ENCODE peak calls at places on chromosome X, in eight cellular contexts. Z is cardiac fibroblast, E is PC-9, V is GM06990, Y is osteocyte, X is H1, Q is MM.1S, M is cardiac muscle cell. K is an unnamed sample.

GRCh38 chrX:124501566-124501965 is 155.2 kb downstream of the SH2D1A start:
- DNase-seq in X (no peak), Z (no peak), M (no peak), Q (no peak), V (no peak), E (no peak), Y (no peak), K (no peak)

GRCh38 chrX:71636438-71637252 is 18.3 kb upstream of the CXCR3 start:
- DNase-seq in M (no peak), X (no peak), Q (peak; percentile 83), Z (no peak), Y (no peak), V (no peak), E (no peak), K (no peak)

GRCh38 chrX:291411-291901 is 10.3 kb downstream of the PLCXD1 start:
- DNase-seq in Y (no peak), Z (no peak), V (no peak), Q (no peak), E (no peak), M (no peak), X (no peak), K (no peak)

GRCh38 chrX:65480960-65481359 is 53.6 kb downstream of the LAS1L start:
- DNase-seq in X (no peak), M (no peak), V (no peak), Y (no peak), E (no peak), Q (no peak), Z (no peak), K (no peak)

GRCh38 chrX:2701600-2701999 is 10.5 kb downstream of the CD99 start:
- DNase-seq in E (no peak), V (peak; percentile 60), Y (no peak), Z (no peak), X (no peak), Q (peak; percentile 35), M (no peak), K (peak; percentile 26)

GRCh38 chrX:15151267-15152196 is 118.4 kb downstream of the ASB9 start:
- DNase-seq in Z (no peak), Y (no peak), V (peak; percentile 52), Q (no peak), E (no peak), M (no peak), X (no peak), K (no peak)

GRCh38 chrX:111170017-111170416 is 74.0 kb downstream of the PAK3 start:
- DNase-seq in Z (no peak), M (no peak), E (no peak), X (no peak), V (no peak), Q (no peak), Y (no peak), K (no peak)

GRCh38 chrX:104098151-104098808 is 14.0 kb upstream of the ZCCHC18 start:
- DNase-seq in V (no peak), E (peak; percentile 63), Z (peak; percentile 86), M (peak; percentile 83), Q (peak; percentile 70), X (no peak), Y (no peak), K (peak; percentile 20)

GRCh38 chrX:136909119-136909705 is 28.7 kb upstream of the RBMX start:
- DNase-seq in M (peak; percentile 84), Y (peak; percentile 90), X (peak; percentile 33), V (peak; percentile 78), E (peak; percentile 78), Q (peak; percentile 72), Z (peak; percentile 83), K (peak; percentile 87)

GRCh38 chrX:6292599-6292998 is 63.9 kb upstream of the NLGN4X start:
- DNase-seq in Q (no peak), Y (no peak), E (no peak), X (no peak), Z (no peak), V (no peak), M (no peak), K (no peak)

GRCh38 chrX:78330068-78330467 is 2.7 kb upstream of the CYSLTR1 start:
- DNase-seq in E (no peak), Z (no peak), Y (no peak), X (no peak), M (no peak), V (no peak), Q (no peak), K (no peak)

GRCh38 chrX:130874751-130875150 is 28.3 kb downstream of the ENOX2 start:
- DNase-seq in Z (no peak), E (no peak), Y (no peak), Q (no peak), V (no peak), M (no peak), X (no peak), K (no peak)

GRCh38 chrX:30635630-30636029 is 17.6 kb upstream of the GK start:
- DNase-seq in E (no peak), M (peak; percentile 26), Z (peak; percentile 24), Y (no peak), X (no peak), Q (no peak), V (no peak), K (peak; percentile 29)

GRCh38 chrX:40871385-40872082 is 136.2 kb upstream of the MED14 start:
- DNase-seq in M (peak; percentile 28), X (no peak), Z (peak; percentile 42), V (peak; percentile 66), E (no peak), Y (no peak), Q (no peak), K (peak; percentile 45)

GRCh38 chrX:125384843-125385242 is 65.2 kb downstream of the TEX13C start:
- DNase-seq in Y (no peak), Q (no peak), X (no peak), Z (no peak), V (no peak), E (no peak), M (no peak), K (no peak)

GRCh38 chrX:148381603-148382002 is 118.8 kb upstream of the AFF2 start:
- DNase-seq in Q (peak; percentile 26), E (no peak), Z (no peak), V (no peak), X (no peak), M (no peak), Y (no peak), K (no peak)

GRCh38 chrX:39440734-39441305 is 639.6 kb downstream of the MID1IP1 start:
- DNase-seq in Y (no peak), E (no peak), Q (peak; percentile 45), X (no peak), Z (no peak), V (no peak), M (no peak), K (no peak)

GRCh38 chrX:39442332-39442731 is 641.1 kb downstream of the MID1IP1 start:
- DNase-seq in Q (no peak), M (no peak), Y (no peak), Z (no peak), V (peak; percentile 12), X (no peak), E (no peak), K (no peak)

GRCh38 chrX:39437670-39438441 is 636.6 kb downstream of the MID1IP1 start:
- DNase-seq in V (no peak), E (no peak), Z (no peak), Q (no peak), X (no peak), M (no peak), Y (no peak), K (no peak)

GRCh38 chrX:39439910-39440733 is 638.9 kb downstream of the MID1IP1 start:
- DNase-seq in E (no peak), X (no peak), Z (no peak), V (no peak), M (no peak), Y (no peak), Q (peak; percentile 75), K (peak; percentile 29)

GRCh38 chrX:39438603-39439602 is 637.6 kb downstream of the MID1IP1 start:
- DNase-seq in M (no peak), E (no peak), V (no peak), Y (no peak), Q (no peak), X (no peak), Z (no peak), K (no peak)
- TF ChIP-seq CTCF in M (no peak), E (no peak), V (no peak), Y (peak; percentile 22), Q (no peak), X (peak; percentile 27), Z (no peak), K (peak; percentile 20)

DNA sequence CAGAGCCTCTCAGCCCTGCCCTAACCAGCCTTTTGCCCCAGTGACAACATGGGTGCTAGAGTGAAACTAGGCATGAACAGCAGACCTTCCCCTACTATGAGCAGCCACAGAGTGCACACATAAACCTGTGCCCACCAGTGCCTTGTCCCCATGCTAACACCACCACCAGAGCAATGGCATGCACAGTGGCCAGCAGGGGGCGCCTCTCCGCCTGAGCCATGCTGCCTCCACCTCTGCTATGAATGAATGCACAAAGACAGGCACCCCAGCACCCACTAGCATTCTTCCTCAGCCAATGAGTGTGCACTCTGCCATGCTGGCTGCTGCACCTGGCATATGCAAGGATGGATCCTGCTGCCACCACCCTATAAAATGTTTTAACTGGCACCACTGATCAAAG is 286.9 kb upstream of the FGF16 start:
- DNase-seq in Z (no peak), E (no peak), M (no peak), X (peak; percentile 7), Q (no peak), Y (no peak), V (peak; percentile 1), K (no peak)
- TF ChIP-seq CTCF in Z (peak; percentile 12), E (peak; percentile 65), M (no peak), X (peak; percentile 83), Q (peak; percentile 32), Y (peak; percentile 16), V (peak; percentile 45), K (peak; percentile 14)

DNA sequence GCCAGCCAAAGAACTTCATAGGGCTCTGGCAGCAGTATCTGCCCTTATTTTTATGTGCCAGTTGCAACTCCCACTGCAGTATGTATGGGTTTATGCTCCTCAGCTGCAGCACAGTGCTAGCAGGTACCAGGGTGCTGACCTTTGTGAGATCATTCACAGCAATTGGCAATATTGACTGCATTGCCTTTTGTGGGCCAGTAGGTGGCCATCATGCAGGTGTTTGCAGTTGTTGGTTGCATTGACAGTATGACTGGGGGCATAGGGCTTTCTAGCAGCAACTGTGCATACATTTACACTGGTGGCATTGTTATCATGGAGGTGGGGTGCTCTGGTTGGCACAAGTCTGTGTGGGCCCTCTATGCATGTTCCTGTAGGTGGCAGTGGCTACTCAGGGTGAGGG is 42.5 kb downstream of the FAAH2 start:
- DNase-seq in Y (no peak), Q (no peak), Z (no peak), X (no peak), V (no peak), M (no peak), E (no peak), K (no peak)
- TF ChIP-seq CTCF in Y (no peak), Q (peak; percentile 6), Z (no peak), X (peak; percentile 15), V (no peak), M (no peak), E (no peak), K (no peak)

DNA sequence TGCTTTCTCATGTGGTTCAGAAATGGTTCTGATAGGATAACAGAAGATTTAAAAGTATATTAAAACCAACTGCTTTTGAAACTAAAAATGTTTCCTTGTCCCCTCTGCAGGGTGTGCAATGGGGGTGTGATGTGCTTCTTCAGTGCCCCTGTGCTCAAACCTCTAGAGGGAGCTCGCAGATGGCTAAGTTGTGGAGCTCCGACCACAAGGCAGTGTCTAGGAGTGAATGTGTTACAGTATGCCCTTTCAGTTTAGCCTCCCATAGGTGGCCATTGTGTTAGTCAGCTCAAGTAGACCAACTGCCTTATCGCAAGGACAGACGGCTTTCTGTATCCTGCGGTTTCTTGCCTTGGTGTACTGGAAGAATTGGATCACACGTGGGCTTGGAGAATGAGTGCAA is 130.5 kb downstream of the TENT5D start:
- DNase-seq in M (no peak), Y (no peak), V (no peak), Q (peak; percentile 8), Z (no peak), X (peak; percentile 17), E (no peak), K (no peak)
- TF ChIP-seq CTCF in M (no peak), Y (no peak), V (peak; percentile 20), Q (peak; percentile 4), Z (no peak), X (peak; percentile 51), E (peak; percentile 24), K (no peak)